ENCODE peak calls at places on chromosomes 7 and 10, in five cellular contexts. E is astrocyte of the spinal cord, V is GM12865, K is neural progenitor cell, C is fibroblast of pulmonary artery. Y is an unnamed sample.

GRCh38 chr10:51397695-51398094 is 301.7 kb downstream of the CSTF2T start:
- DNase-seq in E (peak; percentile 79), V (no peak), K (no peak), C (peak; percentile 82), Y (peak; percentile 88)

GRCh38 chr10:92010026-92010713 is 86.6 kb downstream of the BTAF1 start:
- DNase-seq in E (no peak), V (no peak), K (no peak), C (peak; percentile 37), Y (no peak)

GRCh38 chr7:132846086-132846485 is 235.8 kb downstream of the CHCHD3 start:
- DNase-seq in E (no peak), V (no peak), K (no peak), C (no peak), Y (no peak)

GRCh38 chr7:43700059-43700501 is 29.2 kb downstream of the COA1 start:
- DNase-seq in E (peak; percentile 82), V (peak; percentile 66), K (peak; percentile 26), C (peak; percentile 84), Y (peak; percentile 65)

GRCh38 chr7:15947749-15948148 is 261.3 kb upstream of the MEOX2 start:
- DNase-seq in E (no peak), V (no peak), K (no peak), C (peak; percentile 18), Y (no peak)

GRCh38 chr10:114638874-114639625 is 19.0 kb downstream of the ABLIM1 start:
- DNase-seq in E (peak; percentile 95), V (peak; percentile 13), K (peak; percentile 50), C (peak; percentile 65), Y (peak; percentile 45)

GRCh38 chr10:123378302-123378701 is 224.1 kb downstream of the BUB3 start:
- DNase-seq in E (no peak), V (no peak), K (no peak), C (no peak), Y (no peak)

GRCh38 chr10:72050873-72051272 is 37.5 kb downstream of the SPOCK2 start:
- DNase-seq in E (no peak), V (no peak), K (no peak), C (no peak), Y (no peak)

GRCh38 chr10:25725917-25726716 is 207.9 kb upstream of the MYO3A start:
- DNase-seq in E (peak; percentile 47), V (peak; percentile 55), K (peak; percentile 83), C (peak; percentile 74), Y (peak; percentile 62)

GRCh38 chr7:45069444-45070253 is 19.1 kb downstream of the NACAD start:
- DNase-seq in E (no peak), V (no peak), K (no peak), C (no peak), Y (no peak)

GRCh38 chr7:29606287-29606721 is 42.7 kb downstream of the PRR15 start:
- DNase-seq in E (peak; percentile 66), V (no peak), K (no peak), C (peak; percentile 80), Y (peak; percentile 79)

GRCh38 chr10:93821051-93821772 is 63.5 kb downstream of the LGI1 start:
- DNase-seq in E (peak; percentile 55), V (peak; percentile 41), K (peak; percentile 27), C (peak; percentile 59), Y (peak; percentile 51)

GRCh38 chr10:48557511-48558123 is 47.3 kb downstream of the ARHGAP22 start:
- DNase-seq in E (no peak), V (no peak), K (no peak), C (no peak), Y (peak; percentile 10)

GRCh38 chr7:148110097-148110868 is 480.3 kb upstream of the C7orf33 start:
- DNase-seq in E (no peak), V (no peak), K (peak; percentile 17), C (no peak), Y (no peak)

GRCh38 chr7:47518827-47519226 is 63.1 kb downstream of the TNS3 start:
- DNase-seq in E (peak; percentile 42), V (no peak), K (no peak), C (no peak), Y (peak; percentile 43)

GRCh38 chr7:83849135-83849534 is 200.2 kb upstream of the SEMA3E start:
- DNase-seq in E (peak; percentile 47), V (no peak), K (no peak), C (peak; percentile 27), Y (no peak)

GRCh38 chr10:127973810-127974311 is 67.0 kb downstream of the PTPRE start:
- DNase-seq in E (no peak), V (no peak), K (peak; percentile 52), C (no peak), Y (no peak)

GRCh38 chr7:152121432-152121831 is 96.0 kb downstream of the GALNT11 start:
- DNase-seq in E (no peak), V (no peak), K (no peak), C (no peak), Y (no peak)

GRCh38 chr7:3552499-3552898 is 251.4 kb downstream of the SDK1 start:
- DNase-seq in E (no peak), V (no peak), K (no peak), C (no peak), Y (peak; percentile 70)

GRCh38 chr10:79608505-79609375 is 2.0 kb upstream of the SFTPA1 start:
- DNase-seq in E (peak; percentile 1), V (peak; percentile 52), K (peak; percentile 63), C (peak; percentile 30), Y (peak; percentile 16)

GRCh38 chr7:95529701-95530100 is 44.0 kb downstream of the ASB4 start:
- DNase-seq in E (no peak), V (no peak), K (no peak), C (no peak), Y (no peak)

GRCh38 chr10:130111848-130112180 is 1.2 kb upstream of the C10orf143 start:
- DNase-seq in E (no peak), V (peak; percentile 62), K (no peak), C (no peak), Y (no peak)

GRCh38 chr10:88902328-88902789 is 22.3 kb downstream of the STAMBPL1 start:
- DNase-seq in E (no peak), V (no peak), K (no peak), C (no peak), Y (no peak)

GRCh38 chr10:88899886-88900285 is 19.8 kb downstream of the STAMBPL1 start:
- DNase-seq in E (no peak), V (no peak), K (no peak), C (no peak), Y (no peak)

GRCh38 chr10:88901206-88901605 is 21.2 kb downstream of the STAMBPL1 start:
- DNase-seq in E (no peak), V (no peak), K (no peak), C (no peak), Y (no peak)

GRCh38 chr10:88903715-88904114 is 23.7 kb downstream of the STAMBPL1 start:
- DNase-seq in E (no peak), V (no peak), K (no peak), C (no peak), Y (no peak)

GRCh38 chr10:88901610-88902327 is 21.7 kb downstream of the STAMBPL1 start:
- DNase-seq in E (peak; percentile 47), V (peak; percentile 88), K (no peak), C (no peak), Y (no peak)
- H3K4me3 ChIP-seq in E (no peak overlapping the region), V (peak overlapping the region; percentile 33), K (no peak overlapping the region), C (no peak overlapping the region), Y (no peak overlapping the region)

GRCh38 chr7:150379590-150380379 is 655 bp downstream of the ZNF775 start:
- DNase-seq in E (no peak), V (peak; percentile 70), K (peak; percentile 32), C (no peak), Y (peak; percentile 22)

GRCh38 chr7:150376560-150376959 is 2.6 kb upstream of the ZNF775 start:
- DNase-seq in E (no peak), V (no peak), K (peak; percentile 4), C (no peak), Y (no peak)

GRCh38 chr7:150377116-150377979 is 1.8 kb upstream of the ZNF775 start:
- DNase-seq in E (no peak), V (peak; percentile 38), K (peak; percentile 2), C (no peak), Y (no peak)

GRCh38 chr7:150378853-150379589 is at the start of gene ZNF775:
- DNase-seq in E (peak; percentile 95), V (peak; percentile 96), K (peak; percentile 99), C (peak; percentile 91), Y (peak; percentile 94)

GRCh38 chr7:150378115-150378852 is 846 bp upstream of the ZNF775 start:
- DNase-seq in E (peak; percentile 71), V (peak; percentile 77), K (peak; percentile 94), C (peak; percentile 78), Y (peak; percentile 50)
- TF ChIP-seq CTCF in E (peak; percentile 29), V (peak; percentile 1), K (peak; percentile 49), C (peak; percentile 20), Y (no peak)

GRCh38 chr10:102781921-102782542 is 38.3 kb downstream of the WBP1L start:
- DNase-seq in E (peak; percentile 66), V (no peak), K (no peak), C (peak; percentile 87), Y (peak; percentile 23)

GRCh38 chr10:102783541-102783930 is 39.8 kb downstream of the WBP1L start:
- DNase-seq in E (no peak), V (no peak), K (no peak), C (no peak), Y (peak; percentile 34)

GRCh38 chr10:102781089-102781920 is 37.6 kb downstream of the WBP1L start:
- DNase-seq in E (peak; percentile 37), V (no peak), K (peak; percentile 38), C (peak; percentile 58), Y (no peak)

GRCh38 chr10:102780246-102780645 is 36.5 kb downstream of the WBP1L start:
- DNase-seq in E (peak; percentile 50), V (no peak), K (no peak), C (peak; percentile 77), Y (peak; percentile 86)

DNA sequence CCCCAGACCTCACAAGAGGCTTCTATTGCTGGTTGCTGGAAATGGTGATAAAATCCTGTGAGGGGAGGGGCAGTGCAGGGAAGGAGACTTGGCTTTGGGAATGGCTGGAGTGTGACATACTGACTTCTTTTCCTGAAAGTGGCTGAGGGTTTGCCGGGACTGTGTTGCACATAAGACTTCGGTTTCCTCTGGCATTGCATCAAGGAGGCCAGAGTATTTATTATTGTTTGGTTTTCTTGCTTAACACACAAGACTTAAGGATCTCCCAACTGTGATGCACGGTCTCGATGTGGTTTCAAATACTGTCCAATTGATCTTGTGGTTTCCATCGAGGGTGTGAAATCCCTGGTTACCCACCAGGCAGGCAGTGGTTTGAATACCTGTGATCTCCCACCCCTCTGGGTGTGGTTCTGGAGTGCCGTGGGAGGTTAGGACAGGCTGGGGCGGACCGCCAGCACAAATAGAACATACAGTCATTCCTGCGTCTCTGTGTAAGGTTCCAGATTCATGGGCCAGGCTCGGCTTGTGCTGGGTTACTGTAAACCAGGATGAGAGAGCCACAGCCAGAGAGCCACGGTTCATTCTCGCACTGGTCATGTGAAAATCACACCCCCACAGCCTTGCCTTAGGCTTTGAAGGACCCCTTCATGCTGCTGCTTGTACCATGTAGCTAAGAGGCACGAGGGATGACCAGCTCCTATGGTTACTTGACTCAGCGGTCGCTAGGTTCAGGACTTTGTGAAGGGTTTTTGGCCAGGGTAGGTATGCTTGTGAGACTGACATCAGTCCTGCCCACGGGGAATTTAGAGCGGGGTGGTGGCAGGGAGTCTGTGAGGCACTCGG is 39.2 kb downstream of the WBP1L start:
- DNase-seq in E (peak; percentile 97), V (no peak), K (no peak), C (peak; percentile 96), Y (peak; percentile 74)
- H3K4me3 ChIP-seq in E (no peak overlapping the region), V (no peak overlapping the region), K (no peak overlapping the region), C (peak overlapping the region; percentile 35), Y (no peak overlapping the region)

DNA sequence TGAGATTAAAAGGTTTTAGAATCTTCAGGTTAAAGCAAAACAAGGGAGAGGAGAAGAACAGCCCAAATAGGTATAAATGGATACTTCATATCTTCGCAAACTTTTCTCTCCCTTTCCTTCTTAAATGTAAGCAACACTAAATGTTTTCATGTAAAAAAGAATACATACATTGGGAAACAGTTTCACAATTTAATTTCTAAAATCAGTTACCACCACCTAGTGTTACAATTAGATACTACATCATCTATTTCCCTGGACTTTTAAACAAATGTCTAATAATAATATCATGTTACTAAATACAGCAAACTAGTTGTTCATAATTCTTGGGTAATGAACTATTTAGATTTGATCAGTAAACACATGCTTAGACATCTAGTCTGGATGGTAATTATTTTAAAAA is 35.8 kb downstream of the MINDY3 start:
- DNase-seq in E (peak; percentile 37), V (no peak), K (no peak), C (peak; percentile 60), Y (peak; percentile 25)
- TF ChIP-seq CTCF in E (peak; percentile 39), V (peak; percentile 8), K (peak; percentile 58), C (peak; percentile 41), Y (no peak)